ENCODE peak calls at places on chromosome 5, in ten cellular contexts. One of them, this sample, is unnamed.

GRCh38 chr5:38468202-38468656 is 88.2 kb downstream of the LIFR start:
- DNase-seq in esophagus squamous epithelium: no peak
- DNase-seq in right lobe of liver: no peak
- DNase-seq in sigmoid colon: peak; percentile 82
- DNase-seq in HCT116: peak; percentile 16
- DNase-seq in adrenal gland: no peak
- DNase-seq in breast epithelium: no peak
- DNase-seq in esophagus muscularis mucosa: peak; percentile 91
- DNase-seq in IMR-90: peak; percentile 97
- DNase-seq in stomach: no peak
- DNase-seq in this sample: no peak

GRCh38 chr5:159724283-159724682 is 192.0 kb upstream of the ADRA1B start:
- DNase-seq in esophagus squamous epithelium: no peak
- DNase-seq in right lobe of liver: no peak
- DNase-seq in sigmoid colon: no peak
- DNase-seq in HCT116: no peak
- DNase-seq in adrenal gland: no peak
- DNase-seq in breast epithelium: no peak
- DNase-seq in esophagus muscularis mucosa: peak; percentile 53
- DNase-seq in IMR-90: no peak
- DNase-seq in stomach: no peak
- DNase-seq in this sample: no peak

GRCh38 chr5:59380350-59380951 is 513.1 kb downstream of the PDE4D start:
- DNase-seq in esophagus squamous epithelium: no peak
- DNase-seq in right lobe of liver: no peak
- DNase-seq in sigmoid colon: no peak
- DNase-seq in HCT116: peak; percentile 37
- DNase-seq in adrenal gland: no peak
- DNase-seq in breast epithelium: no peak
- DNase-seq in esophagus muscularis mucosa: no peak
- DNase-seq in IMR-90: peak; percentile 71
- DNase-seq in stomach: no peak
- DNase-seq in this sample: peak; percentile 84

GRCh38 chr5:153222956-153223355 is 267.5 kb upstream of the GRIA1 start:
- DNase-seq in esophagus squamous epithelium: no peak
- DNase-seq in right lobe of liver: no peak
- DNase-seq in sigmoid colon: no peak
- DNase-seq in HCT116: no peak
- DNase-seq in adrenal gland: no peak
- DNase-seq in breast epithelium: no peak
- DNase-seq in esophagus muscularis mucosa: no peak
- DNase-seq in IMR-90: no peak
- DNase-seq in stomach: no peak
- DNase-seq in this sample: no peak

GRCh38 chr5:43305948-43306563 is 7.2 kb downstream of the HMGCS1 start:
- DNase-seq in esophagus squamous epithelium: no peak
- DNase-seq in right lobe of liver: no peak
- DNase-seq in sigmoid colon: no peak
- DNase-seq in HCT116: peak; percentile 41
- DNase-seq in adrenal gland: peak; percentile 33
- DNase-seq in breast epithelium: no peak
- DNase-seq in esophagus muscularis mucosa: no peak
- DNase-seq in IMR-90: peak; percentile 73
- DNase-seq in stomach: no peak
- DNase-seq in this sample: peak; percentile 74

GRCh38 chr5:110179291-110179690 is 489.6 kb downstream of the MAN2A1 start:
- DNase-seq in esophagus squamous epithelium: no peak
- DNase-seq in right lobe of liver: no peak
- DNase-seq in sigmoid colon: no peak
- DNase-seq in HCT116: no peak
- DNase-seq in adrenal gland: no peak
- DNase-seq in breast epithelium: no peak
- DNase-seq in esophagus muscularis mucosa: no peak
- DNase-seq in IMR-90: no peak
- DNase-seq in stomach: no peak
- DNase-seq in this sample: no peak

GRCh38 chr5:60810438-60811085 is 33.5 kb downstream of the ELOVL7 start:
- DNase-seq in esophagus squamous epithelium: no peak
- DNase-seq in right lobe of liver: no peak
- DNase-seq in sigmoid colon: no peak
- DNase-seq in HCT116: no peak
- DNase-seq in adrenal gland: no peak
- DNase-seq in breast epithelium: no peak
- DNase-seq in esophagus muscularis mucosa: no peak
- DNase-seq in IMR-90: no peak
- DNase-seq in stomach: no peak
- DNase-seq in this sample: no peak

GRCh38 chr5:136985785-136986475 is 513.2 kb downstream of the SPOCK1 start:
- DNase-seq in esophagus squamous epithelium: no peak
- DNase-seq in right lobe of liver: no peak
- DNase-seq in sigmoid colon: no peak
- DNase-seq in HCT116: no peak
- DNase-seq in adrenal gland: peak; percentile 37
- DNase-seq in breast epithelium: no peak
- DNase-seq in esophagus muscularis mucosa: no peak
- DNase-seq in IMR-90: no peak
- DNase-seq in stomach: no peak
- DNase-seq in this sample: no peak

GRCh38 chr5:157560560-157560959 is 15.0 kb downstream of the ADAM19 start:
- DNase-seq in esophagus squamous epithelium: no peak
- DNase-seq in right lobe of liver: no peak
- DNase-seq in sigmoid colon: no peak
- DNase-seq in HCT116: no peak
- DNase-seq in adrenal gland: no peak
- DNase-seq in breast epithelium: no peak
- DNase-seq in esophagus muscularis mucosa: no peak
- DNase-seq in IMR-90: peak; percentile 65
- DNase-seq in stomach: no peak
- DNase-seq in this sample: no peak

GRCh38 chr5:157564149-157564711 is 11.3 kb downstream of the ADAM19 start:
- DNase-seq in esophagus squamous epithelium: no peak
- DNase-seq in right lobe of liver: no peak
- DNase-seq in sigmoid colon: no peak
- DNase-seq in HCT116: no peak
- DNase-seq in adrenal gland: no peak
- DNase-seq in breast epithelium: no peak
- DNase-seq in esophagus muscularis mucosa: no peak
- DNase-seq in IMR-90: no peak
- DNase-seq in stomach: no peak
- DNase-seq in this sample: no peak

GRCh38 chr5:157561105-157561504 is 14.5 kb downstream of the ADAM19 start:
- DNase-seq in esophagus squamous epithelium: no peak
- DNase-seq in right lobe of liver: no peak
- DNase-seq in sigmoid colon: no peak
- DNase-seq in HCT116: no peak
- DNase-seq in adrenal gland: no peak
- DNase-seq in breast epithelium: no peak
- DNase-seq in esophagus muscularis mucosa: no peak
- DNase-seq in IMR-90: no peak
- DNase-seq in stomach: no peak
- DNase-seq in this sample: no peak

GRCh38 chr5:157563373-157564148 is 12.0 kb downstream of the ADAM19 start:
- DNase-seq in esophagus squamous epithelium: no peak
- DNase-seq in right lobe of liver: peak; percentile 73
- DNase-seq in sigmoid colon: no peak
- DNase-seq in HCT116: no peak
- DNase-seq in adrenal gland: peak; percentile 74
- DNase-seq in breast epithelium: no peak
- DNase-seq in esophagus muscularis mucosa: no peak
- DNase-seq in IMR-90: peak; percentile 94
- DNase-seq in stomach: no peak
- DNase-seq in this sample: no peak

DNA sequence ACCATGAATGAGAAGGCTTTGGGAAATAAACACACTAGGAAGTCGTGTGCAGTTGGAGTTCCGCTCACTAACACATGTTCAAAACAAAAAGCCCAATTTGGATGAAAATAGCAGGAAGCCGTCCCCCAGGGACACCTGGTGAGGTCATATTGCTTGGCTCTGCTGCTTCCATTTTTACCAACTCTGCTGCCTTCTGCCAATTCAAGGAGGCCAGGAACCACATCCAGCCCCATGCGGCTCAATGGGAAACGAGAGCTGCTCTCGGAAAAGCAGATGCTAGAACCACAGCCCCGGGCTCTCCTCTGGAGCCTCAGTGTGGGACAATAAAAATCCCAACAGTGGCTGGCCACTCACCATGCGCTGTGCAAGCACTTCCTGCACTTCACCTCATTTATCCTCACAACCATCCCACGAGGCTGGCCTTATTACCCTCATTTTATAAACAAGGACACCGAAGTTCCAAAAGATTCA is 13.4 kb downstream of the ADAM19 start:
- DNase-seq in esophagus squamous epithelium: no peak
- DNase-seq in right lobe of liver: no peak
- DNase-seq in sigmoid colon: peak; percentile 76
- DNase-seq in HCT116: no peak
- DNase-seq in adrenal gland: no peak
- DNase-seq in breast epithelium: no peak
- DNase-seq in esophagus muscularis mucosa: no peak
- DNase-seq in IMR-90: peak; percentile 63
- DNase-seq in stomach: no peak
- DNase-seq in this sample: no peak
- H3K4me3 ChIP-seq in esophagus squamous epithelium: no peak overlapping the region
- H3K4me3 ChIP-seq in right lobe of liver: no peak overlapping the region
- H3K4me3 ChIP-seq in sigmoid colon: no peak overlapping the region
- H3K4me3 ChIP-seq in HCT116: no peak overlapping the region
- H3K4me3 ChIP-seq in adrenal gland: no peak overlapping the region
- H3K4me3 ChIP-seq in breast epithelium: no peak overlapping the region
- H3K4me3 ChIP-seq in esophagus muscularis mucosa: no peak overlapping the region
- H3K4me3 ChIP-seq in IMR-90: no peak overlapping the region
- H3K4me3 ChIP-seq in stomach: no peak overlapping the region
- H3K4me3 ChIP-seq in this sample: no peak overlapping the region

GRCh38 chr5:173057062-173057924 is 1.1 kb downstream of the CREBRF start:
- DNase-seq in esophagus squamous epithelium: peak; percentile 97
- DNase-seq in right lobe of liver: peak; percentile 99
- DNase-seq in sigmoid colon: peak; percentile 99
- DNase-seq in HCT116: peak; percentile 95
- DNase-seq in adrenal gland: peak; percentile 100
- DNase-seq in breast epithelium: peak; percentile 99
- DNase-seq in esophagus muscularis mucosa: peak; percentile 100
- DNase-seq in IMR-90: peak; percentile 97
- DNase-seq in stomach: peak; percentile 99
- DNase-seq in this sample: peak; percentile 98
- TF ChIP-seq POLR2A in esophagus squamous epithelium: no peak
- TF ChIP-seq POLR2A in right lobe of liver: peak; percentile 73
- TF ChIP-seq POLR2A in sigmoid colon: no peak
- TF ChIP-seq POLR2A in HCT116: no peak
- TF ChIP-seq POLR2A in adrenal gland: peak; percentile 29
- TF ChIP-seq POLR2A in breast epithelium: peak; percentile 25
- TF ChIP-seq POLR2A in esophagus muscularis mucosa: peak; percentile 51
- TF ChIP-seq POLR2A in IMR-90: peak; percentile 38
- TF ChIP-seq POLR2A in stomach: no peak
- TF ChIP-seq POLR2A in this sample: peak; percentile 33

GRCh38 chr5:107544476-107544875 is 126.3 kb downstream of the EFNA5 start:
- DNase-seq in esophagus squamous epithelium: no peak
- DNase-seq in right lobe of liver: no peak
- DNase-seq in sigmoid colon: no peak
- DNase-seq in HCT116: no peak
- DNase-seq in adrenal gland: no peak
- DNase-seq in breast epithelium: no peak
- DNase-seq in esophagus muscularis mucosa: peak; percentile 37
- DNase-seq in IMR-90: no peak
- DNase-seq in stomach: no peak
- DNase-seq in this sample: no peak

GRCh38 chr5:107544967-107545366 is 125.8 kb downstream of the EFNA5 start:
- DNase-seq in esophagus squamous epithelium: no peak
- DNase-seq in right lobe of liver: no peak
- DNase-seq in sigmoid colon: no peak
- DNase-seq in HCT116: no peak
- DNase-seq in adrenal gland: no peak
- DNase-seq in breast epithelium: no peak
- DNase-seq in esophagus muscularis mucosa: peak; percentile 60
- DNase-seq in IMR-90: no peak
- DNase-seq in stomach: peak; percentile 36
- DNase-seq in this sample: no peak

GRCh38 chr5:107546685-107547084 is 124.1 kb downstream of the EFNA5 start:
- DNase-seq in esophagus squamous epithelium: no peak
- DNase-seq in right lobe of liver: no peak
- DNase-seq in sigmoid colon: no peak
- DNase-seq in HCT116: no peak
- DNase-seq in adrenal gland: no peak
- DNase-seq in breast epithelium: no peak
- DNase-seq in esophagus muscularis mucosa: peak; percentile 37
- DNase-seq in IMR-90: no peak
- DNase-seq in stomach: no peak
- DNase-seq in this sample: no peak

GRCh38 chr5:107543868-107544267 is 126.9 kb downstream of the EFNA5 start:
- DNase-seq in esophagus squamous epithelium: no peak
- DNase-seq in right lobe of liver: no peak
- DNase-seq in sigmoid colon: no peak
- DNase-seq in HCT116: no peak
- DNase-seq in adrenal gland: no peak
- DNase-seq in breast epithelium: no peak
- DNase-seq in esophagus muscularis mucosa: no peak
- DNase-seq in IMR-90: no peak
- DNase-seq in stomach: no peak
- DNase-seq in this sample: no peak

DNA sequence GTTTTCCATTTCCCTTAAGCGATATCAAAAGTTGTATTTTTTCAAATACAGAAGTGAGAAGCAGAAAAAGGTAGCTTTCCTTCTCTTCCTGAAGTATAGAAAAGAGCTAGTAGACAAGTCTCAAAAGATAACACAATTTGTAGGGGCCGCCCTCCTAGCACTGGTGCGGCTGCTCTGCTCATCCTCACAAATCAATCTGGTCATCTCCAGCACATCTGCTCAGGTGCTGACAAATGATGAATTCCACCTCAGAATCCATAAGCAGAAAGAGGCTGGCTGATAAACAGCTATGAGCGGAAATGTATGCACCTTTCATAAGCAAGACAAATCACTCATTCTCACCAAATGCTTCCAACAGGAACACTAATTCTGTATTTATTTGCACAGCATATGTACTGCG is 124.7 kb downstream of the EFNA5 start:
- DNase-seq in esophagus squamous epithelium: no peak
- DNase-seq in right lobe of liver: no peak
- DNase-seq in sigmoid colon: no peak
- DNase-seq in HCT116: no peak
- DNase-seq in adrenal gland: no peak
- DNase-seq in breast epithelium: no peak
- DNase-seq in esophagus muscularis mucosa: peak; percentile 47
- DNase-seq in IMR-90: no peak
- DNase-seq in stomach: no peak
- DNase-seq in this sample: no peak
- H3K4me3 ChIP-seq in esophagus squamous epithelium: no peak overlapping the region
- H3K4me3 ChIP-seq in right lobe of liver: no peak overlapping the region
- H3K4me3 ChIP-seq in sigmoid colon: no peak overlapping the region
- H3K4me3 ChIP-seq in HCT116: no peak overlapping the region
- H3K4me3 ChIP-seq in adrenal gland: no peak overlapping the region
- H3K4me3 ChIP-seq in breast epithelium: no peak overlapping the region
- H3K4me3 ChIP-seq in esophagus muscularis mucosa: no peak overlapping the region
- H3K4me3 ChIP-seq in IMR-90: no peak overlapping the region
- H3K4me3 ChIP-seq in stomach: no peak overlapping the region
- H3K4me3 ChIP-seq in this sample: no peak overlapping the region

DNA sequence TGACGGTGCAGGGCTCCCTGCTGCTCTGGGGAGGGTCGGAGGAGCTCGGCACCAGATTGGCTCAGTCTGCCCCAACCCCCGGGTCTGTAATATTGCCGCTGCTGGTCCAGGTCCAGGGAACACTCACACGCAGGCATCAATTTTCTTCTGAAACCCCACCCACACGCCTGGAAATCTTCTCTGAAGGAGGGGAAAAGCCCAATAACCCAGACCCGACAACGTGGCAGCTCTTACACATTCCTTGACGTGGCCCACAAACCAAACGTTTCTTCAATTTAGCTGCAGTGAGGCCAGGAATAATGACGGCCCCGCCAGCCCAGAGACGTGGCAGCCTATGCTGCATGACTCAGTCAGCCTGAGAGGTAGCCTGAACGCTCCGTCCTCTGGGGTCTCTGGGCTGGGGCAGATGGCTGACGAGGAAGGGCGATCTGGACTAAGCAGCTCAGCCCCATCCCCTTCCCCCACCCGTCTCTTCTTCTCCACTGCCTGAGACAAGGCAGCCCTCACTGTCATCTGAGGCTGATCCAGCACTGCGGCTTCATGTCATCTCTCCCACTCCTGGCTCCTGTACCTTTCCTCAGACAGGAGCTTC is 9.9 kb upstream of the SPARC start:
- DNase-seq in esophagus squamous epithelium: peak; percentile 6
- DNase-seq in right lobe of liver: no peak
- DNase-seq in sigmoid colon: peak; percentile 83
- DNase-seq in HCT116: no peak
- DNase-seq in adrenal gland: peak; percentile 68
- DNase-seq in breast epithelium: peak; percentile 33
- DNase-seq in esophagus muscularis mucosa: no peak
- DNase-seq in IMR-90: peak; percentile 99
- DNase-seq in stomach: no peak
- DNase-seq in this sample: no peak
- TF ChIP-seq POLR2A in esophagus squamous epithelium: no peak
- TF ChIP-seq POLR2A in right lobe of liver: no peak
- TF ChIP-seq POLR2A in sigmoid colon: no peak
- TF ChIP-seq POLR2A in HCT116: no peak
- TF ChIP-seq POLR2A in adrenal gland: no peak
- TF ChIP-seq POLR2A in breast epithelium: no peak
- TF ChIP-seq POLR2A in esophagus muscularis mucosa: no peak
- TF ChIP-seq POLR2A in IMR-90: peak; percentile 88
- TF ChIP-seq POLR2A in stomach: no peak
- TF ChIP-seq POLR2A in this sample: no peak